ENCODE peak calls at places on chromosomes 11 and 22, in ten cellular contexts. K, T, M, B, S, V, X, G, L and E are unnamed samples.

GRCh38 chr11:33700425-33701271 is at the start of gene C11orf91:
- DNase-seq in K (peak; percentile 92), T (peak; percentile 98), M (peak; percentile 99), B (peak; percentile 92), S (peak; percentile 98), V (peak; percentile 93), X (peak; percentile 87), G (peak; percentile 98), L (peak; percentile 99), E (peak; percentile 91)

GRCh38 chr11:79744941-79745340 is 304.1 kb upstream of the TENM4 start:
- DNase-seq in K (peak; percentile 12), T (no peak), M (no peak), B (no peak), S (no peak), V (no peak), X (no peak), G (no peak), L (no peak), E (no peak)

GRCh38 chr11:30197869-30198268 is 32.9 kb upstream of the FSHB start:
- DNase-seq in K (peak; percentile 96), T (no peak), M (no peak), B (no peak), S (no peak), V (no peak), X (no peak), G (no peak), L (no peak), E (no peak)

GRCh38 chr11:134586726-134587125 is 174.7 kb upstream of the B3GAT1 start:
- DNase-seq in K (no peak), T (no peak), M (no peak), B (no peak), S (no peak), V (no peak), X (no peak), G (no peak), L (no peak), E (no peak)

GRCh38 chr11:121018746-121019145 is 5.2 kb upstream of the TBCEL start:
- DNase-seq in K (no peak), T (no peak), M (no peak), B (no peak), S (no peak), V (no peak), X (no peak), G (no peak), L (no peak), E (no peak)

GRCh38 chr22:36055376-36056310 is 27.0 kb upstream of the RBFOX2 start:
- DNase-seq in K (no peak), T (no peak), M (no peak), B (no peak), S (no peak), V (no peak), X (no peak), G (no peak), L (no peak), E (no peak)

GRCh38 chr22:20130739-20131592 is 638 bp upstream of the ZDHHC8 start:
- DNase-seq in K (peak; percentile 61), T (peak; percentile 94), M (peak; percentile 86), B (peak; percentile 69), S (peak; percentile 80), V (peak; percentile 72), X (peak; percentile 15), G (peak; percentile 93), L (peak; percentile 88), E (peak; percentile 73)

GRCh38 chr11:8732276-8732675 is 49.7 kb downstream of the RPL27A start:
- DNase-seq in K (no peak), T (no peak), M (no peak), B (peak; percentile 61), S (no peak), V (no peak), X (no peak), G (no peak), L (no peak), E (no peak)

GRCh38 chr22:23109441-23109978 is 32.3 kb downstream of the RSPH14 start:
- DNase-seq in K (no peak), T (no peak), M (no peak), B (no peak), S (no peak), V (no peak), X (no peak), G (no peak), L (no peak), E (no peak)

GRCh38 chr11:123061403-123062157 is at the start of gene HSPA8:
- DNase-seq in K (peak; percentile 69), T (peak; percentile 87), M (peak; percentile 54), B (peak; percentile 71), S (peak; percentile 80), V (peak; percentile 68), X (peak; percentile 37), G (peak; percentile 80), L (peak; percentile 74), E (peak; percentile 52)

GRCh38 chr11:12285106-12285505 is 92.3 kb upstream of the PARVA start:
- DNase-seq in K (peak; percentile 65), T (no peak), M (no peak), B (no peak), S (peak; percentile 10), V (no peak), X (peak; percentile 89), G (no peak), L (peak; percentile 91), E (no peak)

GRCh38 chr11:16151138-16151537 is 205.2 kb downstream of the SOX6 start:
- DNase-seq in K (no peak), T (no peak), M (no peak), B (no peak), S (no peak), V (no peak), X (no peak), G (no peak), L (no peak), E (no peak)

GRCh38 chr11:4665424-4665823 is 21.6 kb downstream of the OR51E1 start:
- DNase-seq in K (no peak), T (no peak), M (no peak), B (no peak), S (no peak), V (no peak), X (peak; percentile 24), G (no peak), L (no peak), E (no peak)

GRCh38 chr11:95490625-95491024 is 259.6 kb upstream of the SESN3 start:
- DNase-seq in K (no peak), T (no peak), M (no peak), B (no peak), S (no peak), V (no peak), X (no peak), G (no peak), L (no peak), E (no peak)

GRCh38 chr11:31608995-31609394 is 99.4 kb downstream of the ELP4 start:
- DNase-seq in K (no peak), T (no peak), M (no peak), B (no peak), S (no peak), V (no peak), X (no peak), G (no peak), L (no peak), E (no peak)

GRCh38 chr11:74005721-74006517 is 3.0 kb downstream of the UCP3 start:
- DNase-seq in K (no peak), T (peak; percentile 19), M (no peak), B (no peak), S (no peak), V (no peak), X (no peak), G (no peak), L (no peak), E (no peak)

GRCh38 chr11:122634507-122634906 is 21.0 kb upstream of the UBASH3B start:
- DNase-seq in K (no peak), T (no peak), M (peak; percentile 11), B (no peak), S (peak; percentile 19), V (no peak), X (no peak), G (peak; percentile 18), L (no peak), E (no peak)

GRCh38 chr11:71449596-71449995 is 1.4 kb upstream of the DHCR7 start:
- DNase-seq in K (peak; percentile 22), T (no peak), M (peak; percentile 8), B (no peak), S (no peak), V (no peak), X (no peak), G (no peak), L (no peak), E (no peak)
- H3K4me3 ChIP-seq in K (peak overlapping the region; percentile 82), T (peak overlapping the region; percentile 93), M (peak overlapping the region; percentile 62), B (peak overlapping the region; percentile 97), S (peak overlapping the region; percentile 81), V (peak overlapping the region; percentile 90), X (peak overlapping the region; percentile 97), G (no peak overlapping the region), L (peak overlapping the region; percentile 48), E (peak overlapping the region; percentile 87)

GRCh38 chr11:68313574-68314202 is 1.3 kb downstream of the LRP5 start:
- DNase-seq in K (peak; percentile 32), T (peak; percentile 66), M (peak; percentile 64), B (no peak), S (no peak), V (no peak), X (no peak), G (no peak), L (peak; percentile 33), E (no peak)
- H3K27ac ChIP-seq in K (peak overlapping the region; percentile 69), T (peak overlapping the region; percentile 78), M (no peak overlapping the region), B (no peak overlapping the region), S (peak overlapping the region; percentile 71), V (peak overlapping the region; percentile 69), X (peak overlapping the region; percentile 1), G (peak overlapping the region; percentile 80), L (peak overlapping the region; percentile 52), E (no peak overlapping the region)

DNA sequence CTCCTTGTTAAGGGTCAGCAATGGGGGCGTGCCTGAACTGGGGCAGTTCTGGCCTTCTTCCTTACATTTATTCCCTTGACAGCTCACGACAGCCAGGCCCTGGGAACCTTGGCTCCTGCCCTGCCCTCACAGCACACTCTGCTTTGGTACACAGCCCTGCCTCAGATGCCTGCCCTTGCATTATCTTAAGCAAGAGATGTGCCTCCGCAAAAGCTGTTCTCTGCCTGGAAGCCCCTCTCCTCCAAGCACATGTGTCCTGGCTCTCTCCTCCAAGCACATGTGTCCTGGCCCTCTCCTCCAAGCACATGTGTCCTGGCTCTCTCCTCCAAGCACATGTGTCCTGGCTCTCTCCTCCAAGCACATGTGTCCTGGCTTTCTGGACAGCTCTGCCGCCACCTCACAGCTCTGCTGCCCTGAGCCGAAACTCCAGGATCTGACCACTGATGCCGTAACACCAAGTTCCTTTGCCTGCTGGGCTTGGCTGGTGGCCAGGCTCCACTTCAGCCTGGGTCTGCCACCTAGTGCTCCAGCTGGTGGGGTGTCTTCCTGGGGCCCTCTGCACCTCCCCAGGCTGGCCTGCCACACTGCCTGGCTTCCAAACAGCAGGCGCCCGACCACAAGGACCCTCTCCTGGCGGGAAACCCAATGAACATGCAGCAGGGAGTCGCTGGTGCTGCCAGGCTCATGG is 53.1 kb downstream of the SCUBE1 start:
- DNase-seq in K (peak; percentile 15), T (peak; percentile 86), M (no peak), B (no peak), S (no peak), V (no peak), X (no peak), G (peak; percentile 56), L (peak; percentile 53), E (no peak)
- H3K4me3 ChIP-seq in K (no peak overlapping the region), T (peak overlapping the region; percentile 31), M (no peak overlapping the region), B (no peak overlapping the region), S (no peak overlapping the region), V (no peak overlapping the region), X (no peak overlapping the region), G (no peak overlapping the region), L (no peak overlapping the region), E (no peak overlapping the region)

DNA sequence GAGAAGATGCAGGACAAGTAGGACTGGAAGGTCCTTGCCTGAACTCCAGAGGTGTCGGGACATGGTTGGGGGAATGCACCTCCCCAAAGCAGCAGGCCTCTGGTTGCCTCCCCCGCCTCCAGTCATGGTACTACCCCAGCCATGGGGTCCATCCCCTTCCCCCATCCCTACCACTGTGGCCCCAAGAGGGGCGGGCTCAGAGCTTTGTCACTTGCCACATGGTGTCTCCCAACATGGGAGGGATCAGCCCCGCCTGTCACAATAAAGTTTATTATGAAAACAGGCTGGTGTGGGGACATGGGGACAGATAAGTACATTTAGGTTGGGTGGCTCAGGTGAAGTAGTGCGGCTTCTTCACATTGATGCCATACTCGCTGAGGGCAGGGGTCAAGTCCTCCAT is 1.4 kb downstream of the TAF10 start:
- DNase-seq in K (no peak), T (no peak), M (no peak), B (no peak), S (peak; percentile 19), V (no peak), X (no peak), G (no peak), L (no peak), E (no peak)
- H3K27ac ChIP-seq in K (no peak overlapping the region), T (no peak overlapping the region), M (no peak overlapping the region), B (no peak overlapping the region), S (no peak overlapping the region), V (no peak overlapping the region), X (no peak overlapping the region), G (no peak overlapping the region), L (peak overlapping the region; percentile 99), E (peak overlapping the region; percentile 87)